ENCODE peak calls at places on chromosomes 11 and 22, in eight cellular contexts. N is PC-9, L is heart left ventricle, G is right atrium auricular region, R is prostate gland, A is fibroblast of lung, K is SK-N-SH, M is tibial nerve. W is an unnamed sample. For H3K4me1, the result is how much of the 10 kb centered on the place peaks cover.

GRCh38 chr22:37690901-37691504 is 4.9 kb downstream of the NOL12 start:
- DNase-seq in N (no peak), L (no peak), G (no peak), R (peak), A (peak), K (no peak), M (no peak), W (peak)

GRCh38 chr11:103480421-103480820 is 371.2 kb downstream of the DYNC2H1 start:
- DNase-seq in N (no peak), L (no peak), G (no peak), R (no peak), A (no peak), K (peak), M (no peak), W (no peak)

GRCh38 chr11:60288531-60288930 is 8.1 kb downstream of the MS4A4A start:
- DNase-seq in N (no peak), L (no peak), G (no peak), R (no peak), A (no peak), K (no peak), M (no peak), W (no peak)

GRCh38 chr22:26615149-26615548 is 2.7 kb downstream of the CRYBB1 start:
- DNase-seq in N (no peak), L (no peak), G (no peak), R (no peak), A (no peak), K (no peak), M (no peak), W (no peak)

GRCh38 chr11:28860898-28861297 is 752.7 kb downstream of the METTL15 start:
- DNase-seq in N (no peak), L (no peak), G (no peak), R (no peak), A (peak), K (no peak), M (no peak), W (no peak)

GRCh38 chr11:128506999-128507591 is 80.3 kb downstream of the ETS1 start:
- DNase-seq in N (peak), L (peak), G (peak), R (peak), A (peak), K (peak), M (peak), W (peak)

GRCh38 chr11:92322225-92322624 is 97.6 kb downstream of the FAT3 start:
- DNase-seq in N (no peak), L (no peak), G (no peak), R (no peak), A (peak), K (no peak), M (no peak), W (no peak)

GRCh38 chr22:40348025-40348658 is 1.8 kb downstream of the ADSL start:
- DNase-seq in N (no peak), L (no peak), G (no peak), R (peak), A (peak), K (peak), M (peak), W (no peak)

GRCh38 chr11:60872952-60873524 is 5.7 kb downstream of the ZP1 start:
- DNase-seq in N (peak), L (peak), G (no peak), R (no peak), A (peak), K (peak), M (no peak), W (no peak)

GRCh38 chr11:46348986-46349401 is 1.7 kb downstream of the DGKZ start:
- DNase-seq in N (no peak), L (no peak), G (no peak), R (no peak), A (no peak), K (no peak), M (no peak), W (no peak)

GRCh38 chr11:134762248-134763029 is 350.4 kb upstream of the B3GAT1 start:
- DNase-seq in N (no peak), L (no peak), G (peak), R (no peak), A (no peak), K (no peak), M (no peak), W (no peak)

GRCh38 chr22:19871023-19871844 is 16.6 kb upstream of the GNB1L start:
- DNase-seq in N (no peak), L (peak), G (no peak), R (no peak), A (no peak), K (no peak), M (peak), W (no peak)

GRCh38 chr11:103380031-103380430 is 270.8 kb downstream of the DYNC2H1 start:
- DNase-seq in N (no peak), L (no peak), G (no peak), R (no peak), A (peak), K (no peak), M (no peak), W (no peak)

GRCh38 chr22:44646141-44646540 is 55.9 kb upstream of the PRR5 start:
- DNase-seq in N (no peak), L (no peak), G (no peak), R (no peak), A (no peak), K (no peak), M (no peak), W (no peak)

GRCh38 chr22:44164031-44164430 is 16.7 kb upstream of the PARVG start:
- DNase-seq in N (no peak), L (no peak), G (no peak), R (no peak), A (no peak), K (no peak), M (no peak), W (no peak)

GRCh38 chr11:124421043-124421442 is 3.6 kb downstream of the OR8B4 start:
- DNase-seq in N (no peak), L (no peak), G (no peak), R (no peak), A (peak), K (no peak), M (no peak), W (no peak)

GRCh38 chr11:20134991-20135736 is 25.1 kb downstream of the DBX1 start:
- DNase-seq in N (no peak), L (no peak), G (no peak), R (no peak), A (no peak), K (no peak), M (no peak), W (no peak)

GRCh38 chr11:56700242-56700918 is 1.5 kb downstream of the OR9G1 start:
- DNase-seq in N (no peak), L (no peak), G (no peak), R (no peak), A (no peak), K (no peak), M (no peak), W (peak)

GRCh38 chr11:19524171-19524671 is 188.4 kb upstream of the NAV2 start:
- DNase-seq in N (no peak), L (no peak), G (no peak), R (no peak), A (no peak), K (no peak), M (no peak), W (no peak)

GRCh38 chr22:42612336-42612735 is 2.3 kb downstream of the POLDIP3 start:
- DNase-seq in N (no peak), L (no peak), G (no peak), R (no peak), A (no peak), K (no peak), M (no peak), W (no peak)

GRCh38 chr22:46393791-46394333 is 58.3 kb downstream of the TRMU start:
- DNase-seq in N (no peak), L (peak), G (no peak), R (no peak), A (no peak), K (no peak), M (no peak), W (no peak)

GRCh38 chr11:126422446-126422845 is 67.0 kb downstream of the ST3GAL4 start:
- DNase-seq in N (no peak), L (no peak), G (no peak), R (no peak), A (no peak), K (no peak), M (no peak), W (no peak)
- H3K4me1 ChIP-seq in N (under half), L (under half), G (under half), R (under half), A (under half), K (under half), M (under half), W (under half)

GRCh38 chr22:30005213-30005857 is 74.9 kb upstream of the HORMAD2 start:
- DNase-seq in N (peak), L (peak), G (peak), R (peak), A (peak), K (peak), M (peak), W (no peak)
- TF ChIP-seq CTCF in N (peak), L (peak), G (peak), R (peak), A (peak), K (peak), M (peak), W (peak)

DNA sequence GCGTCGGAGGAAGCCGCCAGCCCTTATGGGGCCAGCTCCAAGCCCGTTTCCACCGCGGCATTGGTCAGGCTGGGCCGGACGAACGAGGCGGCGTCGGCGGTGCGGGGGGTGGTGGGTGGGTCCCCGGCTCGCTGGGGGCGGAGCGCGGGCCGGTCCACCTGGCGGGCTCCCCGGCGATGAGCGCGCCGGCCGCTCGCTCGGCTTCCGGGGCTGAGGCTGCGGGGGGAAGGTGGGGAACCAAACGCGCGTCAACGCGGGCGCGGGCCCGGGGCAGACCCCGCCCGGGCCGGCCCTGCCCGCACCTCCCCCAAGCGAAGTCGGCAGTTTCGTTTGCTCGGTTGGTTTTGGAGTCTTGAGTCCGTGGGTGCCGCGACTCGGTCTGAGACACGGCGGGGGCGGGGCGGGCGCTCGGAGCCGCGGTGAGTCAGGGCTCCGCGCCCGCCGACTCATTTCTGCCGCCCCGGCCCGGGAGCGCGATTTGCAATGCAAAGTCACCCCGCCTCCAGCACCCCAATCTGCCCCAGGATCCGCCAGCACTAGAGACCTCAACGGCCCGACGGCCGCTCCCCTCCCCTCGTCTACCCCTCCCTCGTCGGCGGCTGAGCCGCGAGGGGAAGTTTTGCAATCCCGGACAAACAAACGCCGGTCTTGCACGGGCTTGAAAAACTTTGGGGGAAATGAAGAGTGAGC is 1.3 kb downstream of the ASCL2 start:
- DNase-seq in N (peak), L (peak), G (peak), R (peak), A (peak), K (peak), M (peak), W (peak)
- H3K27ac ChIP-seq in N (peak), L (peak), G (no peak), R (peak), A (no peak), K (no peak), M (peak), W (no peak)

GRCh38 chr11:118910309-118911112 is 15.2 kb downstream of the BCL9L start:
- DNase-seq in N (peak), L (peak), G (peak), R (peak), A (peak), K (no peak), M (peak), W (peak)

GRCh38 chr11:118913411-118914125 is 12.2 kb downstream of the BCL9L start:
- DNase-seq in N (peak), L (peak), G (no peak), R (no peak), A (no peak), K (no peak), M (no peak), W (no peak)

GRCh38 chr11:118912742-118913410 is 12.8 kb downstream of the BCL9L start:
- DNase-seq in N (peak), L (no peak), G (no peak), R (no peak), A (peak), K (no peak), M (no peak), W (peak)

GRCh38 chr11:118911113-118911879 is 14.4 kb downstream of the BCL9L start:
- DNase-seq in N (peak), L (peak), G (no peak), R (no peak), A (peak), K (no peak), M (no peak), W (peak)

DNA sequence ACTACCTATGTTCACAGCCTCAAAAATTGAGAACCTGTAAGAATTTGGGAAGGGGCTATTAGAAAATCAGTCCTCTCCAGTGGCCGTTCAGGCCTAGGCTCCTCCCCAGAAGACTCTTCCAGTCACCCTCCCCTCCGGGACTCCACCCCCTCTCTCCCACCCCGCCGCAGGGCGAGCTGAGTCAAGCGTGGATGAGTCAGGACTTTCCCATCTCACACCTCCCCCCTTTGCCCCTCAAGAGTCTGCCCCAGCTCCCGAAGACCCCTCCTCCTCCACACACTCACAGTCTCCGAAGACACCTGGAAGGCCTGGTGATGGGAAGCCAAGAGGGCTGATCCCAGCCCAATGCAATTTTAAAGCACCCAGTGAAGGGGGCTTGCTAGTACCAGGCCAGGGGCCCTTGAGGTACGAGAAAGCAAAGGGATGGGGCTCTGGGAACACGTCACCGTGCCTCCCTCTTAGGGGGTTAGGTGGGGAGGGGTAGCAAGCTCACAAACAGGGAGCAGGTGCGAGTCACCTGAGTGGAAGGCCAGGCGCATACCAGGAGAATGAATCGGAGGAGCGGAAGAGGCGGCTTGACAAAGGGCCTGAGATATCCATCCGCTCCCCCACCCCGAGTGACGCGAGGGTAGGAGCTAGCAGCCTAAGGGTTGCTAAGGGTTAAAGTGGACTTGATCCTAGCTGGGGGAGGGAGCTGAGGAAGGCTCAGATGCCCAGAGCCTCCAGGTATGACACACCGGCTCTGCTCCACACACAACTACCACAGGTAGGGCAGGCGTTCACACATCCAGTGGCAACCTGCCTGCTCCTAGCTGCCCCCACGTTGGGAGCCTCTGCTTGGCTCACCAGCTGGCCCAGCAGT is 13.6 kb downstream of the BCL9L start:
- DNase-seq in N (peak), L (peak), G (peak), R (peak), A (peak), K (no peak), M (peak), W (peak)
- H3K4me1 ChIP-seq in N (half or more), L (half or more), G (under half), R (half or more), A (half or more), K (half or more), M (half or more), W (half or more)

W was measured in foreskin keratinocyte.